ENCODE peak calls at places on chromosomes 12 and 14, in six cellular contexts. P, S, Q, U, R and F are unnamed samples.

GRCh38 chr14:71246539-71246938 is 339.3 kb downstream of the PCNX1 start:
- DNase-seq in S (no peak), R (no peak), Q (no peak), P (no peak), U (no peak), F (no peak)

GRCh38 chr12:43692064-43692463 is 66.5 kb downstream of the PUS7L start:
- DNase-seq in R (no peak), Q (peak), U (no peak), P (no peak), S (no peak), F (no peak)

GRCh38 chr12:80634903-80635302 is 72.5 kb upstream of the MYF6 start:
- DNase-seq in U (no peak), P (no peak), Q (peak), S (no peak), R (no peak), F (no peak)

GRCh38 chr14:65936342-65936741 is 523.8 kb downstream of the FUT8 start:
- DNase-seq in S (no peak), U (no peak), R (no peak), Q (no peak), P (no peak), F (no peak)

GRCh38 chr14:52025310-52025709 is 36.0 kb downstream of the RTRAF start:
- DNase-seq in P (no peak), R (no peak), U (no peak), Q (peak), S (no peak), F (no peak)

GRCh38 chr14:58466459-58466858 is 38.9 kb downstream of the KIAA0586 start:
- DNase-seq in S (no peak), R (no peak), U (no peak), Q (no peak), P (no peak), F (no peak)

GRCh38 chr14:64510825-64511679 is 6.5 kb downstream of the ZBTB1 start:
- DNase-seq in R (peak), S (no peak), U (peak), P (peak), Q (peak), F (peak)

GRCh38 chr12:25266522-25266921 is 15.8 kb upstream of the KRAS start:
- DNase-seq in P (no peak), U (no peak), Q (no peak), S (no peak), R (no peak), F (no peak)

GRCh38 chr14:102945346-102946130 is 23.1 kb downstream of the AMN start:
- DNase-seq in Q (peak), U (no peak), S (peak), P (no peak), R (no peak), F (no peak)

GRCh38 chr14:89566644-89567411 is 149.8 kb upstream of the FOXN3 start:
- DNase-seq in P (no peak), R (no peak), Q (no peak), S (no peak), U (no peak), F (no peak)

GRCh38 chr12:94793191-94793595 is 142.8 kb upstream of the TMCC3 start:
- DNase-seq in R (no peak), P (no peak), S (no peak), U (no peak), Q (no peak), F (no peak)

GRCh38 chr12:102406033-102406584 is 74.3 kb downstream of the IGF1 start:
- DNase-seq in P (no peak), R (peak), U (peak), S (peak), Q (peak), F (no peak)

GRCh38 chr12:57063991-57064725 is 14.2 kb upstream of the MYO1A start:
- DNase-seq in P (no peak), R (no peak), S (no peak), Q (no peak), U (no peak), F (peak)

GRCh38 chr14:61482348-61483206 is 161.2 kb downstream of the PRKCH start:
- DNase-seq in Q (no peak), R (no peak), S (no peak), U (no peak), P (no peak), F (no peak)

GRCh38 chr12:94799136-94799535 is 148.8 kb upstream of the TMCC3 start:
- DNase-seq in U (no peak), R (no peak), P (no peak), Q (no peak), S (no peak), F (no peak)

GRCh38 chr12:130186101-130186465 is 23.8 kb downstream of the FZD10 start:
- DNase-seq in R (no peak), S (no peak), U (no peak), Q (no peak), P (no peak), F (no peak)

GRCh38 chr14:39680777-39681176 is 248.5 kb upstream of the FBXO33 start:
- DNase-seq in R (no peak), P (no peak), S (no peak), U (no peak), Q (no peak), F (no peak)

GRCh38 chr14:61472801-61473376 is 151.5 kb downstream of the PRKCH start:
- DNase-seq in Q (peak), S (no peak), R (no peak), P (no peak), U (no peak), F (peak)

GRCh38 chr12:102478416-102479098 is 1.8 kb downstream of the IGF1 start:
- DNase-seq in U (no peak), P (peak), R (peak), S (no peak), Q (no peak), F (peak)

GRCh38 chr12:100927825-100928224 is 133.2 kb downstream of the ANO4 start:
- DNase-seq in R (no peak), U (no peak), P (no peak), Q (peak), S (no peak), F (no peak)

GRCh38 chr12:96227365-96228106 is 33.4 kb downstream of the ELK3 start:
- DNase-seq in S (no peak), P (no peak), Q (no peak), U (no peak), R (no peak), F (no peak)

GRCh38 chr14:105074601-105075053 is 9.4 kb upstream of the GPR132 start:
- DNase-seq in S (no peak), U (no peak), P (no peak), R (no peak), Q (no peak), F (no peak)

GRCh38 chr12:14362347-14362746 is 3.1 kb upstream of the ATF7IP start:
- DNase-seq in R (no peak), U (no peak), Q (no peak), P (no peak), S (no peak), F (no peak)

GRCh38 chr12:96073346-96074336 is 38.3 kb upstream of the LTA4H start:
- DNase-seq in S (no peak), Q (no peak), U (no peak), R (no peak), P (no peak), F (no peak)

GRCh38 chr12:49345840-49346658 is 639 bp upstream of the DNAJC22 start:
- DNase-seq in P (no peak), R (peak), S (no peak), Q (no peak), U (no peak), F (no peak)

GRCh38 chr14:34650786-34651584 is 21.0 kb upstream of the SNX6 start:
- DNase-seq in P (no peak), U (no peak), Q (peak), R (no peak), S (no peak), F (no peak)

GRCh38 chr12:62597253-62597652 is 130.6 kb downstream of the MON2 start:
- DNase-seq in Q (no peak), S (no peak), U (no peak), P (no peak), R (no peak), F (no peak)

GRCh38 chr12:62602445-62603060 is 135.9 kb downstream of the MON2 start:
- DNase-seq in S (peak), U (peak), R (peak), Q (peak), P (peak), F (peak)

GRCh38 chr12:62598846-62599245 is 132.2 kb downstream of the MON2 start:
- DNase-seq in P (no peak), Q (no peak), R (no peak), S (no peak), U (no peak), F (no peak)

GRCh38 chr12:62601765-62602444 is 135.3 kb downstream of the MON2 start:
- DNase-seq in Q (no peak), R (no peak), U (no peak), S (no peak), P (no peak), F (no peak)

DNA sequence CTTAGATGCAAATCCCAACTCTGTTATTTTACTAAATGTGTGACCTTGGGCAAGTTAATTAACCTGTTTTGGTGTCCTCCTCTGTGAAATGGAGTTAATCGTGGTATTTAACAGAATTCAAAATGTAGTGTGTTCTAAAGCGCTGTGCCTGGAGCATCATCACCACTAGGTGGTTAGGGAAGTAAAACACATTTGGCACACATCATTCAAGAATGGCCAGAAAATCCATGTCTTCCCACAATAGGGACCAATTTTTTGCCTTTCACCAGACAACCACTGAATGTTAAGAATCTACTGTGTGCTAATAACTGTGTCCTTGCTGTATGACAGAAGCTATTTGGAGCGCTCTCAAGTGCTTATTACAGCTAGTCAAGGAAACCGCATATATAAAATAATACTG is 133.4 kb downstream of the MON2 start:
- DNase-seq in R (no peak), U (no peak), Q (no peak), P (no peak), S (no peak), F (no peak)
- TF ChIP-seq CTCF in R (no peak), U (no peak), Q (peak), P (no peak), S (peak), F (no peak)

GRCh38 chr12:92242917-92243316 is 97.3 kb upstream of the BTG1 start:
- DNase-seq in S (no peak), U (no peak), Q (peak), P (no peak), R (no peak), F (no peak)

GRCh38 chr12:92248977-92249376 is 103.3 kb upstream of the BTG1 start:
- DNase-seq in S (no peak), R (no peak), P (no peak), U (no peak), Q (no peak), F (no peak)

DNA sequence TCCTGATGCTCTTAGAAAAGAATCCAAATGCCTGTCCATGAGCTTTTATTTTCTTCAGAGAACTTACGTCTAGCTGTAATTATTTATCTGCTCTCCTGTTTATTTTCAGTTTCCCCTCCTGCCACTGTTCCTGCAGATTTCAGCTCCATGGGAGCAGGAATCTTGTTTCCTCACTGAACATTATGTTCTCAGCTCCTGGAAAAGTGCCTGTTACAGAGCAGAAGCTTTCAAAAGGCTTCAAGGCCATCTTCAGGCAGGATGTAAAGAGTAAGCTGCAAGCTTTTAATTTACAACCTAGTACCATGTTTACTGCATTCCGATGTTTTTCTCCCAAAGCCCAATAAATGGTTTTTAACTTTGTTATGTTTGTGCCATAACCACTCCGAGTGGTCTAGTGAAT is 98.4 kb upstream of the BTG1 start:
- DNase-seq in P (no peak), S (no peak), R (no peak), Q (peak), U (peak), F (no peak)
- TF ChIP-seq CTCF in P (no peak), S (no peak), R (no peak), Q (peak), U (peak), F (no peak)

DNA sequence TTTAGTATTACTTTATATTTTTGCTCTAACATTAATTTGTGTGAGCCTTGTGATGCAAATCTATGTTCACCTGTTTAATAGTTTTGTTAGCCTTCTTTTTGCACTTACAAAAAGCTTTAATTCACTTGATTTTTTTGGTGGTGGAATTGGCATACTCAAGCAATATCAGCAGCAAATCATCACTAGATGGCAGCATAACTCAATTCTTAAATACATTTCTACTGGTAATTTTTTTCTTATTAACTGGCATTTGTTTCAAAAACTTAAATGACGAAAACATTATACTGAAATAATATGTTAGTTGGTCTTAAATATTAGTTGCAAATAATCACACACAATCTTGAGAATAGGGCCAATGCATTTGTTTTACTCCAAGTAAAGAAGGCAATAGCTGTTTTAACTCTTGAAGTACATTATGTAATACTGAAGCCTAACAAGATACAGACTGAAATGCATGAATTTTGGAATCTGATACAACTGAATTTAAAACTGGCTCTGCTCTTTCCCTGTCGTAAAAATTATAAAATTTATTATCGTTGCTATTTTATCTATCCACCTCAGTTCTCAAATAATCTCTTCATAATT is 151.5 kb downstream of the ATXN7L3B start:
- DNase-seq in P (no peak), S (no peak), R (no peak), Q (peak), U (no peak), F (no peak)
- TF ChIP-seq CTCF in P (no peak), S (peak), R (no peak), Q (peak), U (peak), F (peak)

DNA sequence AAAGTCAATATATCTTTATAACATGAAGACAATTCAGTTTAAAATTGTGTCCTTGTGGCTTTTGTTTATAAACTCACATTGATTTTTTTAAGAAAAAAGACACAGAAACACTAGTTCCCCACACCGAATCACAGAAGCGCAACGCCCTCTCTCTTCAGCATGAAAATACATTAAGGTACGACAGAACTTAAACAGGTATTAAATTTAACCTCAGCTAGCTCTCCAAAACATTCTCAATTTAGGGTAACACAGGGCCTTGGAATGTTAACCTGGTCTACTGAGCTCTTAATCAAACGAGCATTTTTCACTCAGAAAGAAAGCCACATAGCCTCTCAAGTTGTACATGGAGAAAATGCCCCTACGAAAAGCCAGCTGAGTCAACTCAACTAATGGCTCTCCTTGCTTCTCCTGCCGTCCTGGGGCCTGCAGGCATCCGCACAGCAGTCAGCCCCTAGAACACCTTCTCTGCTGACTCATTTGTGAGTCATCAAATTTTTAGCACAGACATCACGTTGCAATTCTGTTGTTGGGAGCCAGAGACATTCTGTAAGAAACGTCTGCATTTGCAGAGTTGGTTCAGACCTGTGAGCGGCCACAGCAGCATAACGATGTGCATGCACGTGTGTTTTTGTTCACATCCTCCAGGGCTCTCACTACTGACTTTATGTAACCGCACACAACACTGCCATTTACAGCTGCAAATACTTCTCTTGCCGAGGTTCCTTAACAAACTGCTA is 141.6 kb downstream of the ITPR2 start:
- DNase-seq in Q (peak), P (no peak), S (no peak), U (no peak), R (no peak), F (no peak)
- TF ChIP-seq CTCF in Q (no peak), P (no peak), S (no peak), U (no peak), R (no peak), F (no peak)

DNA sequence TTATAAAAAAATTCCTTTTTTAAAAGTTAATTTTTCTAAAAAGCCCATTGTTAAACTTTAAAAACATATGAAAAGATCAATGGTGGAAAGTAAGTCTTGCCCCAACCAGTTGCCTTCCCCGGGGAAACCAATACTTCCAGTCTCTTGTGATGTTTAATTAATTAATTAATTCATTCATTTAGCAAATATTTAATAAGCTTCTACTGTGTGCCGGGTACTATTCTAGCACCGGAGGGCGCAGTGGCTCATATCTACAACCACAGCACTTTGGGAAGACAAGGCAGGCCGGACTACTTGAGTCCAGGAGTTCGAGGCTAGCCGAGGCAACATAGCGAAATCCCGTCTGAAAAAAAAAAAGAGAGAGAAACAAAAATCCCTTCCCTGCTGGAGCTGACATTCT is 87.4 kb downstream of the HECTD4 start:
- DNase-seq in Q (peak), U (no peak), S (no peak), P (no peak), R (no peak), F (no peak)
- TF ChIP-seq CTCF in Q (peak), U (no peak), S (no peak), P (no peak), R (no peak), F (no peak)

GRCh38 chr14:92517761-92518160 is 4.2 kb downstream of the RIN3 start:
- DNase-seq in S (no peak), P (no peak), Q (no peak), U (no peak), R (no peak), F (no peak)

GRCh38 chr14:92520102-92520651 is 6.6 kb downstream of the RIN3 start:
- DNase-seq in Q (no peak), U (no peak), R (no peak), S (no peak), P (peak), F (peak)

GRCh38 chr14:92523752-92524151 is 10.2 kb downstream of the RIN3 start:
- DNase-seq in S (no peak), R (no peak), P (no peak), Q (no peak), U (no peak), F (no peak)

GRCh38 chr14:92519246-92520101 is 5.9 kb downstream of the RIN3 start:
- DNase-seq in U (no peak), P (no peak), R (no peak), S (peak), Q (no peak), F (no peak)

GRCh38 chr14:92520701-92521415 is 7.3 kb downstream of the RIN3 start:
- DNase-seq in P (no peak), Q (no peak), S (no peak), U (no peak), R (no peak), F (no peak)
- TF ChIP-seq CTCF in P (no peak), Q (no peak), S (no peak), U (no peak), R (no peak), F (no peak)

GRCh38 chr14:106166232-106166631 is 639.8 kb downstream of the TMEM121 start:
- DNase-seq in P (no peak), Q (no peak), U (no peak), R (no peak), S (no peak), F (no peak)

GRCh38 chr14:106166650-106167204 is 640.3 kb downstream of the TMEM121 start:
- DNase-seq in S (no peak), R (no peak), U (no peak), P (no peak), Q (no peak), F (no peak)

GRCh38 chr14:106163316-106163715 is 636.9 kb downstream of the TMEM121 start:
- DNase-seq in P (no peak), Q (no peak), S (no peak), U (no peak), R (no peak), F (no peak)
- TF ChIP-seq CTCF in P (no peak), Q (no peak), S (no peak), U (no peak), R (no peak), F (no peak)